ENCODE peak calls at places on chromosomes 6 and 20, in six cellular contexts. One of them, this sample, is unnamed.

GRCh38 chr6:77456531-77457248 is 6.6 kb downstream of the HTR1B start:
- DNase-seq in activated naive CD4-positive, alpha-beta T cell treated with Interleukin-2 at 50 U/mL for 16 hours: no peak
- DNase-seq in naive B cell: no peak
- DNase-seq in OCI-LY7: no peak
- DNase-seq in T-helper 1 cell: no peak
- DNase-seq in NCI-H1417: no peak
- DNase-seq in this sample: no peak

GRCh38 chr6:30889921-30890645 is 5.8 kb downstream of the DDR1 start:
- DNase-seq in activated naive CD4-positive, alpha-beta T cell treated with Interleukin-2 at 50 U/mL for 16 hours: no peak
- DNase-seq in naive B cell: no peak
- DNase-seq in OCI-LY7: no peak
- DNase-seq in T-helper 1 cell: no peak
- DNase-seq in NCI-H1417: peak; percentile 25
- DNase-seq in this sample: peak; percentile 12

GRCh38 chr6:169803291-169803811 is 51.9 kb downstream of the ERMARD start:
- DNase-seq in activated naive CD4-positive, alpha-beta T cell treated with Interleukin-2 at 50 U/mL for 16 hours: no peak
- DNase-seq in naive B cell: no peak
- DNase-seq in OCI-LY7: peak; percentile 64
- DNase-seq in T-helper 1 cell: no peak
- DNase-seq in NCI-H1417: no peak
- DNase-seq in this sample: no peak

GRCh38 chr20:9514461-9515210 is at the start of gene LAMP5:
- DNase-seq in activated naive CD4-positive, alpha-beta T cell treated with Interleukin-2 at 50 U/mL for 16 hours: no peak
- DNase-seq in naive B cell: no peak
- DNase-seq in OCI-LY7: no peak
- DNase-seq in T-helper 1 cell: no peak
- DNase-seq in NCI-H1417: peak; percentile 73
- DNase-seq in this sample: peak; percentile 26

GRCh38 chr6:134826889-134827737 is 122.8 kb downstream of the ALDH8A1 start:
- DNase-seq in activated naive CD4-positive, alpha-beta T cell treated with Interleukin-2 at 50 U/mL for 16 hours: no peak
- DNase-seq in naive B cell: no peak
- DNase-seq in OCI-LY7: no peak
- DNase-seq in T-helper 1 cell: no peak
- DNase-seq in NCI-H1417: no peak
- DNase-seq in this sample: no peak

GRCh38 chr6:8180327-8181161 is 78.2 kb upstream of the EEF1E1 start:
- DNase-seq in activated naive CD4-positive, alpha-beta T cell treated with Interleukin-2 at 50 U/mL for 16 hours: no peak
- DNase-seq in naive B cell: no peak
- DNase-seq in OCI-LY7: no peak
- DNase-seq in T-helper 1 cell: no peak
- DNase-seq in NCI-H1417: no peak
- DNase-seq in this sample: no peak

GRCh38 chr20:44728835-44729342 is 13.7 kb downstream of the CCN5 start:
- DNase-seq in activated naive CD4-positive, alpha-beta T cell treated with Interleukin-2 at 50 U/mL for 16 hours: no peak
- DNase-seq in naive B cell: no peak
- DNase-seq in OCI-LY7: no peak
- DNase-seq in T-helper 1 cell: no peak
- DNase-seq in NCI-H1417: peak; percentile 82
- DNase-seq in this sample: peak; percentile 73

GRCh38 chr20:57398231-57398821 is 7.1 kb downstream of the RBM38 start:
- DNase-seq in activated naive CD4-positive, alpha-beta T cell treated with Interleukin-2 at 50 U/mL for 16 hours: peak; percentile 86
- DNase-seq in naive B cell: peak; percentile 97
- DNase-seq in OCI-LY7: peak; percentile 97
- DNase-seq in T-helper 1 cell: peak; percentile 86
- DNase-seq in NCI-H1417: peak; percentile 100
- DNase-seq in this sample: peak; percentile 63

GRCh38 chr6:124970243-124970642 is 8.0 kb downstream of the RNF217 start:
- DNase-seq in activated naive CD4-positive, alpha-beta T cell treated with Interleukin-2 at 50 U/mL for 16 hours: no peak
- DNase-seq in naive B cell: no peak
- DNase-seq in OCI-LY7: no peak
- DNase-seq in T-helper 1 cell: no peak
- DNase-seq in NCI-H1417: no peak
- DNase-seq in this sample: no peak

GRCh38 chr6:22149081-22149480 is 147.8 kb downstream of the PRL start:
- DNase-seq in activated naive CD4-positive, alpha-beta T cell treated with Interleukin-2 at 50 U/mL for 16 hours: no peak
- DNase-seq in naive B cell: no peak
- DNase-seq in OCI-LY7: no peak
- DNase-seq in T-helper 1 cell: no peak
- DNase-seq in NCI-H1417: peak; percentile 52
- DNase-seq in this sample: peak; percentile 41

GRCh38 chr20:15976047-15976731 is 597.1 kb downstream of the KIF16B start:
- DNase-seq in activated naive CD4-positive, alpha-beta T cell treated with Interleukin-2 at 50 U/mL for 16 hours: no peak
- DNase-seq in naive B cell: no peak
- DNase-seq in OCI-LY7: no peak
- DNase-seq in T-helper 1 cell: no peak
- DNase-seq in NCI-H1417: no peak
- DNase-seq in this sample: no peak

GRCh38 chr6:42306439-42307140 is 88.9 kb upstream of the MRPS10 start:
- DNase-seq in activated naive CD4-positive, alpha-beta T cell treated with Interleukin-2 at 50 U/mL for 16 hours: no peak
- DNase-seq in naive B cell: no peak
- DNase-seq in OCI-LY7: no peak
- DNase-seq in T-helper 1 cell: no peak
- DNase-seq in NCI-H1417: no peak
- DNase-seq in this sample: no peak

GRCh38 chr6:169254456-169255316 is 1.0 kb upstream of the THBS2 start:
- DNase-seq in activated naive CD4-positive, alpha-beta T cell treated with Interleukin-2 at 50 U/mL for 16 hours: no peak
- DNase-seq in naive B cell: no peak
- DNase-seq in OCI-LY7: no peak
- DNase-seq in T-helper 1 cell: no peak
- DNase-seq in NCI-H1417: peak; percentile 32
- DNase-seq in this sample: peak; percentile 22

GRCh38 chr6:1729133-1729751 is 119.5 kb downstream of the FOXC1 start:
- DNase-seq in activated naive CD4-positive, alpha-beta T cell treated with Interleukin-2 at 50 U/mL for 16 hours: no peak
- DNase-seq in naive B cell: no peak
- DNase-seq in OCI-LY7: no peak
- DNase-seq in T-helper 1 cell: no peak
- DNase-seq in NCI-H1417: no peak
- DNase-seq in this sample: no peak

GRCh38 chr6:14844411-14844810 is 401.5 kb upstream of the JARID2 start:
- DNase-seq in activated naive CD4-positive, alpha-beta T cell treated with Interleukin-2 at 50 U/mL for 16 hours: no peak
- DNase-seq in naive B cell: no peak
- DNase-seq in OCI-LY7: no peak
- DNase-seq in T-helper 1 cell: no peak
- DNase-seq in NCI-H1417: no peak
- DNase-seq in this sample: no peak

GRCh38 chr20:54084727-54085368 is 14.5 kb upstream of the BCAS1 start:
- DNase-seq in activated naive CD4-positive, alpha-beta T cell treated with Interleukin-2 at 50 U/mL for 16 hours: no peak
- DNase-seq in naive B cell: no peak
- DNase-seq in OCI-LY7: no peak
- DNase-seq in T-helper 1 cell: no peak
- DNase-seq in NCI-H1417: no peak
- DNase-seq in this sample: no peak